ENCODE peak calls at places on chromosomes 3 and 15, in nine cellular contexts. L is sigmoid colon, O is lower leg skin, M is mucosa of descending colon, D is MM.1S, Z is Panc1, U is choroid plexus epithelial cell, P is cardiac muscle cell, J is osteoblast. X is an unnamed sample.

GRCh38 chr3:15375461-15376000 is 43.1 kb upstream of the SH3BP5 start:
- DNase-seq in D (no peak), M (no peak), L (no peak), O (no peak), U (no peak), J (no peak), Z (no peak), P (no peak), X (no peak)

GRCh38 chr3:72496055-72496690 is 352.1 kb downstream of the SHQ1 start:
- DNase-seq in J (no peak), L (no peak), P (no peak), Z (no peak), M (no peak), U (no peak), D (no peak), O (no peak), X (no peak)

GRCh38 chr15:57591237-57591821 is 375 bp upstream of the MYZAP start:
- DNase-seq in D (no peak), O (no peak), J (no peak), M (no peak), L (no peak), U (no peak), Z (no peak), P (no peak), X (no peak)

GRCh38 chr15:77685082-77685815 is 52.5 kb upstream of the LINGO1 start:
- DNase-seq in O (no peak), U (no peak), P (no peak), D (no peak), L (no peak), Z (no peak), J (peak; percentile 62), M (no peak), X (no peak)

GRCh38 chr3:83426311-83426710 is 1532.5 kb upstream of the CADM2 start:
- DNase-seq in J (no peak), M (no peak), D (no peak), L (no peak), Z (no peak), P (no peak), O (no peak), U (no peak), X (no peak)

GRCh38 chr3:132710311-132710710 is 11.9 kb downstream of the NPHP3 start:
- DNase-seq in J (no peak), L (no peak), D (no peak), M (no peak), U (no peak), P (no peak), Z (no peak), O (no peak), X (no peak)

GRCh38 chr3:167913218-167913902 is 177.8 kb downstream of the SERPINI1 start:
- DNase-seq in M (no peak), P (peak; percentile 35), O (no peak), Z (no peak), J (peak; percentile 43), U (peak; percentile 23), D (no peak), L (no peak), X (no peak)

GRCh38 chr3:168671091-168671490 is 575.4 kb upstream of the GOLIM4 start:
- DNase-seq in Z (no peak), O (no peak), P (no peak), D (no peak), J (no peak), M (peak; percentile 76), U (no peak), L (no peak), X (no peak)

GRCh38 chr3:73504852-73505251 is 119.9 kb downstream of the PDZRN3 start:
- DNase-seq in L (no peak), M (no peak), D (no peak), P (no peak), U (no peak), J (no peak), O (no peak), Z (no peak), X (no peak)

GRCh38 chr3:194404365-194405140 is 5.5 kb upstream of the GP5 start:
- DNase-seq in Z (no peak), D (peak; percentile 59), L (no peak), P (peak; percentile 63), J (no peak), U (peak; percentile 81), O (no peak), M (peak; percentile 88), X (peak; percentile 8)

GRCh38 chr15:66638377-66638776 is 63.7 kb upstream of the SMAD6 start:
- DNase-seq in L (no peak), O (no peak), U (no peak), Z (no peak), D (peak; percentile 88), P (no peak), J (no peak), M (no peak), X (no peak)

GRCh38 chr3:55402886-55403605 is 84.1 kb downstream of the WNT5A start:
- DNase-seq in J (peak; percentile 38), P (no peak), U (peak; percentile 19), L (no peak), M (no peak), D (no peak), O (no peak), Z (peak; percentile 52), X (no peak)

GRCh38 chr15:39744334-39745103 is 38.1 kb downstream of the FSIP1 start:
- DNase-seq in L (no peak), Z (no peak), O (no peak), D (no peak), J (no peak), M (no peak), P (no peak), U (no peak), X (no peak)

GRCh38 chr3:107413264-107413663 is 36.0 kb downstream of the CCDC54 start:
- DNase-seq in U (no peak), O (no peak), L (no peak), J (no peak), M (no peak), P (no peak), D (no peak), Z (no peak), X (no peak)

GRCh38 chr15:82128401-82129143 is 82.8 kb upstream of the MEX3B start:
- DNase-seq in M (no peak), L (no peak), J (no peak), P (no peak), U (no peak), O (no peak), D (no peak), Z (no peak), X (no peak)

GRCh38 chr3:177286034-177286433 is 88.8 kb upstream of the TBL1XR1 start:
- DNase-seq in P (no peak), L (no peak), Z (no peak), J (no peak), U (no peak), D (no peak), O (no peak), M (no peak), X (no peak)

GRCh38 chr3:177300039-177300833 is 103.0 kb upstream of the TBL1XR1 start:
- DNase-seq in U (peak; percentile 60), M (peak; percentile 82), J (no peak), Z (no peak), D (no peak), P (no peak), O (no peak), L (no peak), X (no peak)

GRCh38 chr15:35126236-35126635 is 41.1 kb upstream of the NANOGP8 start:
- DNase-seq in U (no peak), Z (no peak), O (no peak), D (no peak), M (no peak), J (no peak), L (no peak), P (no peak), X (no peak)

GRCh38 chr3:73516656-73517055 is 108.1 kb downstream of the PDZRN3 start:
- DNase-seq in Z (no peak), U (peak; percentile 17), D (no peak), O (no peak), L (peak; percentile 98), P (no peak), M (peak; percentile 52), J (no peak), X (no peak)

GRCh38 chr3:111691293-111691909 is 96.3 kb upstream of the ZBED2 start:
- DNase-seq in J (peak; percentile 75), P (peak; percentile 51), Z (no peak), M (peak; percentile 19), O (no peak), U (peak; percentile 79), L (no peak), D (peak; percentile 46), X (no peak)
- TF ChIP-seq CTCF in J (peak; percentile 67), P (peak; percentile 54), Z (peak; percentile 73), M (no peak), O (no peak), U (peak; percentile 67), L (no peak), D (peak; percentile 51), X (peak; percentile 45)

DNA sequence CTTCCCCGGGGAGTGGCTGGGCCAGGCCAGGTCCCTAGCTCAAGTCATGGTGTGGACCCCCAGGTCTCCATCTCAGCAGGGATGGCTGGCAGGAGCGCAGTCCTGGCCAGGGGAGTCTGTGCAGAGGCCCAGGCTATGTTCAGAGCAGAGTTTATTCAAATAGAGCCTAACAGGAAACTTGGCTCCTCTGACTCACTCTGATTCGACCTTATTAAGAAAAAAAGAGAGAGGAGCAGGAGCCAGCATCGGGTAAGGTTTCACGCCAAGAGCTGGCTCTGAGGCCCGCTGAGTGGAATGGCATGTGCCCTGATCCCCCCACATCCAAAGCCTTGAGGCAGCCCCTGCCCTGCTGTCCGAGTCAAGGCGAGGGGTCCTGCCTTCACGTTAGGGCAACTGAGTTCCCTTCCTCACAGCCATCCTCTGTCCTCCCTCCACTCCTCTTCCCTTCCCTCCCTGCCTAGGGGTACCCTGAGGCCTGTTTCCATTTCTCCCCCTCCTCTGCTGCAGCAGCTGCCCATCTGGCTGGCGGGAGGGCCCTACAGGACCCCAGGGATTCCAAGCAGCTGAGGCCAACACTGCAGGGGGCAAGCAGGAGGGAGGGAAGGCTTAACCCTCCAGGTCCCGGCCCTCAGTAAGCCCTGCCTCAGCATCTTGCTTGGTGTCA is 1.9 kb upstream of the LOXL1 start:
- DNase-seq in L (no peak), U (peak; percentile 92), D (no peak), M (no peak), Z (no peak), J (peak; percentile 98), P (no peak), O (no peak), X (no peak)
- H3K4me3 ChIP-seq in L (no peak overlapping the region), U (peak overlapping the region; percentile 14), D (no peak overlapping the region), M (no peak overlapping the region), Z (no peak overlapping the region), J (no peak overlapping the region), P (no peak overlapping the region), O (no peak overlapping the region), X (no peak overlapping the region)

GRCh38 chr3:30606301-30607031 is at the start of gene TGFBR2:
- DNase-seq in U (peak; percentile 99), Z (peak; percentile 86), J (peak; percentile 98), L (peak; percentile 99), O (peak; percentile 95), P (peak; percentile 92), D (peak; percentile 90), M (peak; percentile 91), X (peak; percentile 7)
- TF ChIP-seq CTCF in U (no peak), Z (peak; percentile 39), J (no peak), L (no peak), O (no peak), P (peak; percentile 23), D (peak; percentile 18), M (no peak), X (no peak)

DNA sequence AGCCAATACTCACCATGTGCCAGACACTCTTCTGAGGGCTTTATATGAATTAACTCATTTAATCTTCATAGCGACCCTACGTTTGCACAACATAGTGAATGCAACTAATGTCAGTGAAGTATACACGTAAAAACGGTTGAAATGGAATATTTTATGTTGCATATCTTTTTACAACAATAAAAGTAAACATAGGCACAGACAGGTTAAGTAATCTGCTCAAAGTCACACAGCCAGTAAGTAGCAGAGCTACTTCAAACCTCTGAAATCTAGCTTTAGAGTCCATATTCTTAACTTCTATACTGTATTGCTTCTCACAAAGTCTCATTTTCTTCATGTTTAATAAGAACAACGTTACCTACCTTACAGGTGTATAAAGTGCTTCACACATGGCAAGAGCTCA is 1.6 kb downstream of the SEC11A start:
- DNase-seq in U (no peak), D (no peak), J (no peak), Z (no peak), P (no peak), M (no peak), L (no peak), O (no peak), X (no peak)
- H3K4me3 ChIP-seq in U (peak overlapping the region; percentile 97), D (peak overlapping the region; percentile 89), J (peak overlapping the region; percentile 98), Z (peak overlapping the region; percentile 82), P (peak overlapping the region; percentile 68), M (no peak overlapping the region), L (no peak overlapping the region), O (no peak overlapping the region), X (peak overlapping the region; percentile 90)